ENCODE peak calls at places on chromosomes 5 and 9, in five cellular contexts. J is SK-N-SH, B is HCT116, T is GM23248, I is neural progenitor cell. K is an unnamed sample.
A peak's percentile ranks its signal among the peaks of the same experiment; 100 is the strongest.

GRCh38 chr5:148976569-148977321 is 86.1 kb downstream of the SH3TC2 start:
- DNase-seq in T (peak; percentile 46), I (peak; percentile 57), B (no peak), J (no peak), K (no peak)

GRCh38 chr5:20972419-20972925 is 984.5 kb upstream of the CDH18 start:
- DNase-seq in B (no peak), J (peak; percentile 0), T (no peak), I (peak; percentile 26), K (peak; percentile 43)

GRCh38 chr9:107137495-107138202 is 145.4 kb upstream of the RAD23B start:
- DNase-seq in T (peak; percentile 70), J (peak; percentile 45), I (peak; percentile 56), B (peak; percentile 29), K (peak; percentile 57)

GRCh38 chr5:101535626-101536025 is 632.5 kb upstream of the ST8SIA4 start:
- DNase-seq in T (peak; percentile 60), I (no peak), B (no peak), J (no peak), K (no peak)

GRCh38 chr5:73088026-73088425 is 32.3 kb upstream of the TMEM171 start:
- DNase-seq in T (peak; percentile 41), J (no peak), B (no peak), I (no peak), K (no peak)

GRCh38 chr5:17228833-17229291 is 11.4 kb downstream of the BASP1 start:
- DNase-seq in J (no peak), I (no peak), T (peak; percentile 81), B (no peak), K (no peak)

GRCh38 chr9:127397722-127398647 is 1.0 kb downstream of the SLC2A8 start:
- DNase-seq in J (peak; percentile 84), B (no peak), T (peak; percentile 62), I (peak; percentile 71), K (peak; percentile 81)

GRCh38 chr9:127942152-127943010 is 4.7 kb upstream of the DPM2 start:
- DNase-seq in B (no peak), J (peak; percentile 88), T (peak; percentile 86), I (peak; percentile 83), K (peak; percentile 76)

GRCh38 chr9:16426716-16427115 is 443.8 kb downstream of the BNC2 start:
- DNase-seq in J (no peak), I (no peak), B (no peak), T (no peak), K (no peak)

DNA sequence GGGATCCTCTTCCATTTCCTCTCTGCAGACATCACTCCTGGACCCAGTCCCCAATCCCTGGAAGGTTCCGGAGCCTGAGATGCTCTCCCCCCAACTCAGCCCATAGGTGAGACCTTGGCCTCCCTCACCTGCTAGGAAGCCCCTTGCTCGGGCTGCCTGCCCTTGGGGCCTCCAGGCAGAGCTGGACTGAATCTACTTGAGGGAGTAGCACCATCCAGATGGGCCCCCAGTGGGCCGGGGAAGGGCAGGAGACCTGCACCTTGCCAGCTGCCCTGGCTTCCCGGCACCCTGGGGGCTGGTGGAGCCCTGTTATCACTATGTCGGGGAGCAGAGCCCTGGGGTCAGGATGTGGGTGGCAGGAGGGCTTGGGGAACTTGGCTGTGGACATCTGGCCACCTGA is 26.9 kb upstream of the TMEM250 start:
- DNase-seq in I (no peak), T (no peak), J (no peak), B (no peak), K (no peak)
- TF ChIP-seq EZH2phosphoT487 in I (no peak), T (no peak), J (no peak), B (no peak), K (no peak)

DNA sequence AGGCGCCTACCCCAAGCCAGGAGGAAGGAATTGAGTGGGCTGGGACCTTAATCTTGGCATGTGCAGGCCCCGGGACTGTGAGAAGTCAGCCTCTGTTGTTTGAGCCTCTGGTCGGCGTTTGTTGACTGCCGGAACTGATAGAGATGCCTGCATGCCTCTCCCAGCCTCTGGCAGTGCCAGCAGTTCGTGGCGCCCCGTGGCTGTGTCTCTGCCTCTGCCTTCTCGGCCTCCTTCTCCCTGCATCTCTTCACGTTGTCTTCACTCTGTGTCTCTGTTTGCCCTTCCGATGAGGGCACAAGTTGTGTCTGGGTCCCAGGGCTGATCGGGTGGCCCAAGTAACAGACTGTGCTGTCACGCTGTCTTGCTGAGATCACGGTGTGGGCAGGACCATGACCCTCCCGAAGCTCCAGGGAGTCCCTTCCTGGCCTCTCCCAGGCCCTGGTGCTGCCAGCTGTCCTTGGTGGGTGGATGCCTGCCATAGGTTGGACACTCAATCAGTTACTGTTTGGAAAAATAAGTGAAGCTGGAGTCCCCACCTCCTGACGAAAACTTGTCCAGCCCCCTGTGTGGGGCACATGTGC is 133.5 kb upstream of the LPCAT1 start:
- DNase-seq in T (no peak), B (no peak), J (peak; percentile 24), I (no peak), K (no peak)
- TF ChIP-seq EZH2phosphoT487 in T (no peak), B (no peak), J (no peak), I (no peak), K (no peak)

GRCh38 chr9:131347376-131348020 is 46.4 kb upstream of the PRRC2B start:
- DNase-seq in I (no peak), T (no peak), B (no peak), J (no peak), K (no peak)
- TF ChIP-seq EZH2phosphoT487 in I (no peak), T (no peak), B (no peak), J (no peak), K (no peak)

DNA sequence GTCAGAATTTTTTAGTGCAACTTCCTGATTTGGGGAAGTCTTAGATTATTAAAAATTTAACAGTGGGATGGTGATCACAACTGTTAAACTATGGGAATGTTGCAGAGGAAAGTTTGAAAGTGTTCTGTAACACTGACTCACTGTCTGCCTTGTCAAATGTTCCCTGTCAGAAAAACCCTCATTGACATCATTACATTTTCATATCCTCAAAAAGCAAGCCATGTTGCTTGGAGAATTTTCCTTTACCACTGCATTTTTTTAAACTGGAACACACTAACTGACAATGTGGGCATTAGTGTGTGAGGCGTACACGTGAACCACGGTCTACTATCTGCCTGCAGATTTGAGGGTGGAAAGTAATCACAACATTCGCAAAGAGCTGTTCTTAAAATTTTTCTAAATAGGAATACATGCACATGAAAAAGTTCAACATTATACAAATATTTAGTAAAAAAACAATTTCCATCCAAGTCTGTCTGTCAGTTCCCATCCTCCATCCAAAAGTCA is 28.5 kb upstream of the IL7R start:
- DNase-seq in B (no peak), I (no peak), J (no peak), T (peak; percentile 1), K (no peak)
- TF ChIP-seq EZH2phosphoT487 in B (no peak), I (no peak), J (no peak), T (no peak), K (no peak)

GRCh38 chr5:59341760-59342159 is 551.8 kb downstream of the PDE4D start:
- DNase-seq in I (no peak), J (no peak), T (no peak), B (no peak), K (no peak)
- TF ChIP-seq EZH2phosphoT487 in I (no peak), J (no peak), T (no peak), B (no peak), K (no peak)

GRCh38 chr5:141903261-141903660 is 20.4 kb upstream of the DELE1 start:
- DNase-seq in J (no peak), T (no peak), B (no peak), I (no peak), K (no peak)
- TF ChIP-seq EZH2phosphoT487 in J (no peak), T (no peak), B (no peak), I (no peak), K (no peak)

GRCh38 chr9:87910821-87911220 is 6.9 kb upstream of the SPATA31C1 start:
- DNase-seq in J (no peak), I (no peak), B (no peak), T (peak; percentile 65), K (no peak)

DNA sequence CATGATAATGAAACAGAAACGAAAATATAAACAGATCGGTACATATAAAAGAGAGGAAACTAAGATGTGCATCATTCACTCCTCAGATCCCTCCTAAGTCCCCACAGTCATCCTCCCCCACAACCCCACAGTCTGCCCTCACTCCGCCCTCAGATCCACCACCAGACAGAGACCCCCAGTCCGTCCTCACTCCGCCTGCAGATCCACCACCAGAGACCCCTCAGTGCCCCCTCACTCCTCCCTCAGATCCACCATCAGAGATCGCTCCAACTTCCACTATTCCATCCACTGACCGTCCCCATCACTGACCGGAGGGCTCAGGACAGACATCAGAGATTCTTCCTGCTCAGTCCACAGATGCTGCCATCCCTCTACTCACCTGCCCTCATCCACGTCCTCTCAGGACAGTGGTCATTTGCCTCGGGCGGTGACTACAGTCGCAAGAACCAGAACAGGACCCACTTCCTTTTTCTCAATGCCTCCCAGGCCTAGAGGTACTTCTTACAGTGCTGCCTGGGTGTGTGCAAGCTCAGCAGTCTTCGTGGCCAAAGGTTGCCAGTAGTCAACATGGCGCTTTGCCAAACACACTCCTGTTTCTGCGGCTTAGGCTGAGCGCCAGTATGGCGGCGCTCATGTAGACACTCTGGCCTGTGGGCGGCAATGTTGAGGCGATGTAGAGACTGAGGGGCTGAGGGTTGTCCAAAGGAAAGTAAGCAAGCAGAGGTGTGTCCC is 8.3 kb upstream of the SPATA31C1 start:
- DNase-seq in J (no peak), T (no peak), I (no peak), B (peak; percentile 82), K (peak; percentile 17)
- TF ChIP-seq EZH2phosphoT487 in J (no peak), T (no peak), I (no peak), B (no peak), K (no peak)

GRCh38 chr5:40622463-40623252 is 57.1 kb upstream of the PTGER4 start:
- DNase-seq in J (no peak), I (no peak), T (no peak), B (no peak), K (no peak)

GRCh38 chr5:40619406-40619805 is 60.3 kb upstream of the PTGER4 start:
- DNase-seq in B (no peak), J (no peak), T (no peak), I (no peak), K (no peak)

GRCh38 chr5:40626834-40627233 is 52.9 kb upstream of the PTGER4 start:
- DNase-seq in J (no peak), B (no peak), I (no peak), T (no peak), K (no peak)

GRCh38 chr5:40627708-40628107 is 52.0 kb upstream of the PTGER4 start:
- DNase-seq in T (peak; percentile 9), I (no peak), J (no peak), B (no peak), K (no peak)

GRCh38 chr5:40623480-40624420 is 56.0 kb upstream of the PTGER4 start:
- DNase-seq in I (no peak), T (no peak), B (no peak), J (no peak), K (no peak)
- TF ChIP-seq EZH2phosphoT487 in I (no peak), T (no peak), B (no peak), J (no peak), K (no peak)

DNA sequence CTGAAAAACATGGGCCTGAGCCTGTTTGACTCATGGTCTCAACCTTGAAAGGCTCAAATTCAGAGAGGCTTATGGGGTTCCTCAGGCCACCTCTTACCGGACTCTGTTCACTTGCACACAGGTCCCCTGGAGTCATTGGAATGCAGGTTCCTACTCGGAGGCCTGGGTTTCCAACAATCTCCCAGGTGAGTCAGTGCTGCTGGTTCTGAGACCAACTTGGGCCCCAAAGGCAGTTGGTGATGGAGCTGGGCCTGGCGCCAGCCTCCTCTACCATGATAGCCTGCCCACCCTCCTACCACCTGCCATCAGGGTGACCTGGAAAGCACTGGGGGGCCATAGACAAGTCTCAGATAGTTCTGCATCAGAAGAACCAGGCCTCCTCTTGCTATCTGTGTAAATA is 188.4 kb downstream of the RGS3 start:
- DNase-seq in B (no peak), J (no peak), I (no peak), T (no peak), K (no peak)
- TF ChIP-seq EZH2phosphoT487 in B (no peak), J (no peak), I (no peak), T (no peak), K (no peak)